ENCODE peak calls at places on chromosomes 11 and 22, in five cellular contexts. O, H, X, G and J are unnamed samples.

GRCh38 chr11:73969091-73969490 is 13.6 kb downstream of the UCP2 start:
- DNase-seq in X (no peak), H (no peak), G (no peak), O (no peak), J (no peak)

GRCh38 chr22:17717708-17718107 is 56.6 kb downstream of the BID start:
- DNase-seq in G (no peak), O (peak), H (peak), X (no peak), J (no peak)

GRCh38 chr22:23509571-23510302 is 70.4 kb downstream of the IGLL1 start:
- DNase-seq in H (peak), O (peak), X (no peak), G (no peak), J (peak)

GRCh38 chr11:93288079-93288478 is 42.5 kb upstream of the DEUP1 start:
- DNase-seq in H (no peak), O (no peak), X (no peak), G (no peak), J (no peak)

GRCh38 chr22:27247691-27248434 is 553.7 kb downstream of the MN1 start:
- DNase-seq in X (no peak), H (no peak), G (no peak), O (no peak), J (no peak)

GRCh38 chr11:25742800-25743199 is 589.1 kb upstream of the ANO3 start:
- DNase-seq in O (no peak), H (no peak), X (no peak), G (no peak), J (no peak)

GRCh38 chr22:23012081-23012622 is 58.2 kb upstream of the GNAZ start:
- DNase-seq in O (no peak), X (no peak), G (no peak), H (no peak), J (no peak)

GRCh38 chr11:66789097-66789890 is 53.9 kb upstream of the RCE1 start:
- DNase-seq in X (no peak), H (peak), O (peak), G (no peak), J (peak)

GRCh38 chr22:17844150-17844549 is 69.9 kb upstream of the BID start:
- DNase-seq in H (no peak), G (no peak), X (no peak), O (no peak), J (no peak)

GRCh38 chr11:3939651-3940190 is 84.3 kb downstream of the STIM1 start:
- DNase-seq in G (no peak), X (no peak), O (peak), H (peak), J (no peak)

GRCh38 chr11:86919557-86920210 is 35.5 kb downstream of the FZD4 start:
- DNase-seq in H (peak), G (peak), O (peak), X (no peak), J (peak)

GRCh38 chr22:41907436-41908401 is 7.2 kb downstream of the SHISA8 start:
- DNase-seq in H (no peak), X (no peak), G (no peak), O (peak), J (no peak)

GRCh38 chr11:12044799-12045198 is 36.4 kb upstream of the DKK3 start:
- DNase-seq in O (no peak), H (no peak), X (no peak), G (no peak), J (no peak)

GRCh38 chr11:122758974-122759373 is 79.3 kb upstream of the CRTAM start:
- DNase-seq in G (no peak), H (no peak), O (peak), X (no peak), J (no peak)

GRCh38 chr11:127105578-127105977 is 105.0 kb upstream of the KIRREL3 start:
- DNase-seq in H (no peak), G (no peak), O (no peak), X (no peak), J (no peak)

GRCh38 chr11:120337896-120338840 is 2.0 kb downstream of the ARHGEF12 start:
- DNase-seq in G (no peak), O (peak), H (peak), X (no peak), J (no peak)

GRCh38 chr22:48424201-48424627 is 1403.5 kb downstream of the BRD1 start:
- DNase-seq in X (no peak), G (no peak), O (no peak), H (no peak), J (no peak)

GRCh38 chr22:40637181-40638150 is 947 bp upstream of the MRTFA start:
- DNase-seq in G (no peak), X (peak), H (no peak), O (no peak), J (no peak)

GRCh38 chr11:72389116-72389515 is 45.2 kb downstream of the CLPB start:
- DNase-seq in G (no peak), O (no peak), X (no peak), H (no peak), J (no peak)
- H3K23ac ChIP-seq in G (no peak), O (no peak), X (no peak), H (no peak), J (no peak)

DNA sequence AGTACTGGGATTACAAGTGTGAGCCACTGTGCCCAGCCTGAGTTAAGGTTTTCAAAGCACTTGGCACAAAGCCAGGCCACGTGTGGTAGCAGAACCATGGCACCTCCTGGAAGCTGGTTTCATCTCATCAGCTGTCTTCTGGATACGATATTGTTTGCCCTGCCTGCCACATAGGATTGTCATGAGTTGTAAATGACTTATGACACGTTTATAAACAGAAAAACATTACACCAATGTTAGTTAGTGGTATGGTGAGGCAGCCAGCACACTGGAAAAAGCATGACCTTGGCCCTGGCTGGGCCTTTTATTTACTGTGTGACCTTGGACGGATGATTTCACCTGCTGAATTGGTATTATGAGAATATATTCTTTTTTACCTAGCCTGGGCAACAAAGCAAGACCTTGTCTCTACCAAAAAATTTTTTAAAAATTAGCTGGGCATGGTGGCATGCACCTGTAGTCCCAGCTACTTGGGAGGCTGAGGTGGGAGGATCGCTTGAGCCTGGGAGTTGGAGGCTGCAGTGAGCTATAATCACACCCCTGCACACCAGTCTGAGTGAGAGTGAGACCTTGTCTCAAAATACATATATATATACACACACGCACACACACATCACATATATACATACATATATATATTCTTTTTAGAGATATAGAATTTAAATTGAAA is 24.0 kb upstream of the MYH9 start:
- DNase-seq in G (no peak), O (no peak), X (no peak), H (no peak), J (no peak)
- H2AK5ac ChIP-seq in G (no peak), O (peak), X (no peak), H (no peak), J (peak)

DNA sequence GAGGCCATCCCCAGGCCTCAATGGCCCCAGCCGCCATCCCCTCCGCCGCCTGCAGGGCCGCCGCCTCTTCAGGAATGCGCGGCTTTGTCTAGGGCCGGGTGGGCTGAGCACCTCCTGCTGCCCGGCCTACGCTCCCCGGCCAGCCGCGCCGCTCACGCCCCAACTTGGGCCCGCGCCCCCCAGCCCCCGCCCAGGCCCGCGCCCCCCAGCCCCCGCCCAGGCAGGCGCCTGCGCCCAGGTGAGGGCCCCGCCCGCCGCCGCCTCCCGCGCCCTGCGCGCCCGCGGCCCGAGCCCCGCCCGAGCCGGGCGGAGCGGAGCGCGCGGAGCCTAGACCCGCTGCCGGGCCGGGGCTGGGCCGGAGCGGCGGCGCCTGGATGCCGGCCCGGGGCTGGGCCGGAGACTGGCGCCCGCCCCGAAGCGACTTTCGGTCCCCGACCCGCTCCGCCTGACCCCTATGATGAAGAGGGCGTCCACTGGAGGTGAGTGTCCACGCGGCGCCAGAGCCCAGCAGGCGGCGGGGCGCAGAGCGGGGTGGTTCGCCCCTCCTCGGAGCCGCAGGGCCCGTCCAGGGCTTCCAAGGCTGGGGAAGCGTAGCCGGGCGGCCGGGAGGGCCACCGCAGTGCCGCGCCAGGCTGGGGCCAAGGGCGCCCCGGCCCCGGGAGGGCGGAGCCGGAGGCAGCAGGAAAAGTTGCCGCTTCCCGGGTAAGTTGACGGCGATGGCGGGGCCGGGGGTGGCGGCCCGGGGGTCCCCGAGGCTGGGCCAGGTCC is 34.3 kb upstream of the PRODH start:
- DNase-seq in H (peak), G (peak), O (no peak), X (peak), J (peak)
- H3K4me3 ChIP-seq in H (peak), G (peak), O (peak), X (peak), J (peak)

GRCh38 chr22:28799125-28799833 is 1.1 kb downstream of the XBP1 start:
- DNase-seq in O (peak), H (peak), G (no peak), X (no peak), J (peak)

GRCh38 chr22:28798810-28799124 is 1.6 kb downstream of the XBP1 start:
- DNase-seq in O (no peak), H (no peak), X (no peak), G (no peak), J (no peak)

GRCh38 chr22:28799834-28800307 is 498 bp downstream of the XBP1 start:
- DNase-seq in X (no peak), O (peak), H (peak), G (peak), J (peak)

GRCh38 chr22:28801845-28802594 is 1.7 kb upstream of the XBP1 start:
- DNase-seq in G (no peak), O (no peak), X (no peak), H (no peak), J (no peak)

GRCh38 chr22:28800308-28801041 is at the start of gene XBP1:
- DNase-seq in O (peak), H (peak), G (peak), X (peak), J (peak)
- H3K23ac ChIP-seq in O (peak), H (peak), G (peak), X (no peak), J (peak)

DNA sequence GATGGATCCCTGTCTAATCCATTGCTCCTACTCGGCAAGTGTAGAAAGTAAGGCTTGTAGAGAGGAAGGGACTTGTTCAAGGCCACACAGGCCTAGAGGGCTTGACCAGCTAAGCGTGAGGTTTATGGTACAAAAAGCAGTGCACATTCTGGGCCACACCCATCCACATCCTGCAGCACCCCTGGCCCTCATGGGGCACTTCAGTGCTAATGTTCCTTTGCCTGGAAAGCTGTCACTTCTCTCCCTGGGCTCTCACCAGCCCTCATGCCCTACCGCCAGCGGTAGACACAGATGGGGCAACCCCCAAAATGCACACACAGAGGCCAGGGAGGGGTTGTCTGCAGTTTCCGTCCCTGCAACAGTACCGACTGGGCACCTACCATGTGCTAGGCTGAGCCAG is 7.1 kb upstream of the MGAT3 start:
- DNase-seq in G (no peak), O (no peak), X (no peak), H (no peak), J (no peak)
- H2AK5ac ChIP-seq in G (peak), O (no peak), X (peak), H (no peak), J (no peak)

GRCh38 chr11:19727246-19727645 is 14.6 kb downstream of the NAV2 start:
- DNase-seq in X (no peak), O (peak), G (no peak), H (peak), J (no peak)

GRCh38 chr11:19725379-19726079 is 12.9 kb downstream of the NAV2 start:
- DNase-seq in H (no peak), O (no peak), G (no peak), X (no peak), J (peak)

GRCh38 chr11:19729141-19729540 is 16.5 kb downstream of the NAV2 start:
- DNase-seq in H (no peak), X (no peak), O (no peak), G (no peak), J (no peak)

GRCh38 chr11:19730373-19730772 is 17.7 kb downstream of the NAV2 start:
- DNase-seq in H (no peak), O (no peak), X (no peak), G (no peak), J (no peak)

DNA sequence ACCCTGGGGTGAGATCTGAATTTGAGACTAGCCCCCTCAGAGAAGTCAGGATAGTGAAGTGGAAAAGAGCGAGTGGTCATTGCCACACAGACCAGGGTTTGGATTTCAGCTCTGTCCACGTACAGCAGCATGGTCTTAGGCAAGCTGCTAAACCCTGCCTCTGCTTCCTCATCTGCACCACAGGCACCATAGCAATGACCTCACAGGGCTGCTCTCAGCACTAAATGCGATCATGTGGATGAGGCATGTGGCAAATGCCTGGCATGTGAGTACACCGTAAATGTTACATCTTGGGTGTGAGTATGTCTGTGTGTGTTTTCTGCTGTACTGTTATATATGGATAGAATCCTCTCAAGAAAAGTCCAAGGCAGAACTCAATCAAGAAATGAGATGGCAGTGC is 15.8 kb downstream of the NAV2 start:
- DNase-seq in X (no peak), O (peak), G (no peak), H (peak), J (peak)
- H3K4me3 ChIP-seq in X (no peak), O (no peak), G (no peak), H (no peak), J (no peak)

GRCh38 chr11:85680897-85681296 is 5.1 kb downstream of the CCDC89 start:
- DNase-seq in G (no peak), H (no peak), X (no peak), O (no peak), J (peak)
- H3K23ac ChIP-seq in G (no peak), H (no peak), X (no peak), O (no peak), J (no peak)